ENCODE peak calls at places on chromosomes 3 and 15, in four cellular contexts. One of them, this sample, is unnamed.

GRCh38 chr15:66216806-66217205 is 36.7 kb downstream of the MEGF11 start:
- DNase-seq in K562: no peak
- DNase-seq in GM12878: no peak
- DNase-seq in A549: no peak
- DNase-seq in this sample: no peak

GRCh38 chr15:90143176-90143655 is 40.9 kb upstream of the IDH2 start:
- DNase-seq in K562: peak; percentile 98
- DNase-seq in A549: peak; percentile 91
- DNase-seq in GM12878: no peak
- DNase-seq in this sample: peak; percentile 33

GRCh38 chr15:98884894-98885293 is 122.7 kb downstream of the PGPEP1L start:
- DNase-seq in GM12878: no peak
- DNase-seq in A549: no peak
- DNase-seq in K562: no peak
- DNase-seq in this sample: no peak

GRCh38 chr3:141782386-141782932 is 19.3 kb downstream of the GRK7 start:
- DNase-seq in GM12878: no peak
- DNase-seq in K562: peak; percentile 23
- DNase-seq in A549: no peak
- DNase-seq in this sample: no peak

GRCh38 chr3:133828576-133829309 is 23.1 kb downstream of the SRPRB start:
- DNase-seq in K562: peak; percentile 70
- DNase-seq in A549: no peak
- DNase-seq in GM12878: no peak
- DNase-seq in this sample: no peak

GRCh38 chr3:115239717-115240116 is 92.6 kb upstream of the ZBTB20 start:
- DNase-seq in A549: peak; percentile 83
- DNase-seq in K562: peak; percentile 70
- DNase-seq in GM12878: no peak
- DNase-seq in this sample: peak; percentile 100

GRCh38 chr15:42033214-42033873 is 12.5 kb upstream of the PLA2G4E start:
- DNase-seq in K562: no peak
- DNase-seq in A549: no peak
- DNase-seq in GM12878: peak; percentile 51
- DNase-seq in this sample: no peak

GRCh38 chr15:61367953-61368352 is 138.9 kb upstream of the RORA start:
- DNase-seq in K562: no peak
- DNase-seq in GM12878: no peak
- DNase-seq in A549: no peak
- DNase-seq in this sample: no peak

GRCh38 chr15:68413363-68414255 is 18.4 kb downstream of the ITGA11 start:
- DNase-seq in A549: no peak
- DNase-seq in GM12878: no peak
- DNase-seq in K562: no peak
- DNase-seq in this sample: no peak

GRCh38 chr3:95097493-95097892 is 1034.6 kb downstream of the NSUN3 start:
- DNase-seq in K562: peak; percentile 6
- DNase-seq in GM12878: no peak
- DNase-seq in A549: no peak
- DNase-seq in this sample: no peak

GRCh38 chr3:60737633-60738399 is 513.4 kb downstream of the FHIT start:
- DNase-seq in A549: no peak
- DNase-seq in K562: no peak
- DNase-seq in GM12878: no peak
- DNase-seq in this sample: no peak

GRCh38 chr3:71491141-71491752 is 92.3 kb downstream of the FOXP1 start:
- DNase-seq in GM12878: no peak
- DNase-seq in A549: no peak
- DNase-seq in K562: no peak
- DNase-seq in this sample: no peak

GRCh38 chr15:78322243-78322642 is 17.9 kb upstream of the CRABP1 start:
- DNase-seq in K562: no peak
- DNase-seq in GM12878: no peak
- DNase-seq in A549: no peak
- DNase-seq in this sample: peak; percentile 44

GRCh38 chr3:151421956-151422355 is 37.4 kb upstream of the P2RY12 start:
- DNase-seq in A549: no peak
- DNase-seq in GM12878: no peak
- DNase-seq in K562: peak; percentile 11
- DNase-seq in this sample: no peak

GRCh38 chr3:10471337-10471721 is 34.1 kb downstream of the ATP2B2 start:
- DNase-seq in K562: no peak
- DNase-seq in GM12878: no peak
- DNase-seq in A549: no peak
- DNase-seq in this sample: peak; percentile 12

GRCh38 chr15:31481157-31481556 is 154.5 kb downstream of the KLF13 start:
- DNase-seq in GM12878: no peak
- DNase-seq in K562: no peak
- DNase-seq in A549: no peak
- DNase-seq in this sample: no peak

GRCh38 chr15:39564972-39565665 is 15.8 kb upstream of the THBS1 start:
- DNase-seq in GM12878: no peak
- DNase-seq in A549: no peak
- DNase-seq in K562: no peak
- DNase-seq in this sample: no peak

GRCh38 chr15:69081310-69082004 is 67.0 kb downstream of the NOX5 start:
- DNase-seq in K562: no peak
- DNase-seq in GM12878: no peak
- DNase-seq in A549: no peak
- DNase-seq in this sample: peak; percentile 40

GRCh38 chr15:87369269-87369668 is 887.3 kb downstream of the NTRK3 start:
- DNase-seq in K562: peak; percentile 8
- DNase-seq in GM12878: no peak
- DNase-seq in A549: no peak
- DNase-seq in this sample: peak; percentile 93

DNA sequence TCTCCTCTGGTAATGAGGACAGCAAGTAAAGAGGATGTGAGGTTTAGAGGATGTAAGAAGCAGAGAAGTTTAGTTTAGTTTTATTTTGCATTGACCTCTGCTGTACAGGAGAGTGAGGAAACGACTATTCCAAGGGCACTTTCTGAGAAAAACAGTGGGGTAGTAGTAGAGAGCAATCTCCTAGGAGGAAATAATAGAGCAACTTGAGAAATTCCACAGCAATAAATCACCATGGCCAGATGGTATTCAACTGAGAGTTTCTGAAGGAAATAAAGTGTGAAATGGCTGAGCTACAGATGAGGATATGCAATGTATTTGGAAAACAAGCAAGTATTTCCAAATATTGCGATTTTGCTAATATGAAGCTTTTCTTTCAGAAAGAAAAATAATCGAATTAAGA is 118.9 kb downstream of the DPH6 start:
- DNase-seq in A549: no peak
- DNase-seq in GM12878: no peak
- DNase-seq in K562: no peak
- DNase-seq in this sample: peak; percentile 77
- TF ChIP-seq ELK1 in A549: no peak
- TF ChIP-seq ELK1 in GM12878: no peak
- TF ChIP-seq ELK1 in K562: no peak
- TF ChIP-seq ELK1 in this sample: no peak

DNA sequence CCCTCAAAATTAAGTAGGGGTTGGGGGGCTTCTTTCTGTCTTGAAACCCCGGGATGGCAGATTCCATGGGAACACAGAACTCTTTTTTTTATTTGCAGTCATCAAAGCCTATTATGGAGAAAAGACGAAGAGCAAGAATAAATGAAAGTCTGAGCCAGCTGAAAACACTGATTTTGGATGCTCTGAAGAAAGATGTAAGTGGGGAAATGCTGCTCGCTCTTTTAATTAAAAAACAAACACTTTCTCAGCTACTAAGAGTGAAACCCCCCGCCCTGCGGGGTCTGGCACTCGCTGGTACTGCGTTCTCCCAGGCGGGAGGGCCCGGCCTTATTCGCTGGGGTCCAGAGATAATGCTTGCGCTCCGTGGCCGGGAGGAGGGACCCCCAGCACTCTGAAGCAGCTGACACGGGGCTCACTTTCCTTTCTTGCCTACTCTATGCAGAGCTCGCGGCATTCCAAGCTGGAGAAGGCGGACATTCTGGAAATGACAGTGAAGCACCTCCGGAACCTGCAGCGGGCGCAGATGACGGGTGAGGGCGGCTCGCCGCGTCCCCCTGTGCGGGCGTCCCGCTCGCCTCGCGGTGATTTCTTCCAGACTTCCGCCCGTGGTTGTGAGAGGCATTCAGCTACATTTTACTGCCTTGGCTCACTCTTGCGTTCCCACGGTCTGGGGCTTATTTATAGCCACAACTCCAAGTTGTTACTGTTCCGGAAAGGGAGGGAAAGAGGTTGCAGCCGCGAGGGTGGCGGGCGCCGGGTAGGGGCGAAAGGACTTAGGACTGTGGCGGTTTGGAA is 768 bp downstream of the HES1 start:
- DNase-seq in GM12878: no peak
- DNase-seq in A549: no peak
- DNase-seq in K562: peak; percentile 63
- DNase-seq in this sample: peak; percentile 81
- TF ChIP-seq ELK1 in GM12878: no peak
- TF ChIP-seq ELK1 in A549: no peak
- TF ChIP-seq ELK1 in K562: no peak
- TF ChIP-seq ELK1 in this sample: no peak

GRCh38 chr3:117602054-117602644 is 892.6 kb downstream of the TUSC7 start:
- DNase-seq in GM12878: no peak
- DNase-seq in A549: no peak
- DNase-seq in K562: no peak
- DNase-seq in this sample: no peak

GRCh38 chr3:117597865-117598264 is 888.3 kb downstream of the TUSC7 start:
- DNase-seq in A549: no peak
- DNase-seq in K562: no peak
- DNase-seq in GM12878: no peak
- DNase-seq in this sample: no peak

GRCh38 chr3:117600666-117601065 is 891.1 kb downstream of the TUSC7 start:
- DNase-seq in A549: no peak
- DNase-seq in K562: no peak
- DNase-seq in GM12878: no peak
- DNase-seq in this sample: peak; percentile 80

GRCh38 chr3:117603097-117603496 is 893.5 kb downstream of the TUSC7 start:
- DNase-seq in A549: no peak
- DNase-seq in GM12878: no peak
- DNase-seq in K562: no peak
- DNase-seq in this sample: no peak

GRCh38 chr3:117600112-117600511 is 890.5 kb downstream of the TUSC7 start:
- DNase-seq in A549: no peak
- DNase-seq in GM12878: no peak
- DNase-seq in K562: no peak
- DNase-seq in this sample: no peak
- TF ChIP-seq ELK1 in A549: no peak
- TF ChIP-seq ELK1 in GM12878: no peak
- TF ChIP-seq ELK1 in K562: no peak
- TF ChIP-seq ELK1 in this sample: no peak

GRCh38 chr15:92273732-92274131 is 119.9 kb upstream of the ST8SIA2 start:
- DNase-seq in GM12878: no peak
- DNase-seq in K562: no peak
- DNase-seq in A549: no peak
- DNase-seq in this sample: no peak

GRCh38 chr15:92271179-92271578 is 122.5 kb upstream of the ST8SIA2 start:
- DNase-seq in A549: no peak
- DNase-seq in GM12878: no peak
- DNase-seq in K562: no peak
- DNase-seq in this sample: no peak

GRCh38 chr15:92268900-92269299 is 124.8 kb upstream of the ST8SIA2 start:
- DNase-seq in A549: no peak
- DNase-seq in GM12878: no peak
- DNase-seq in K562: no peak
- DNase-seq in this sample: no peak

GRCh38 chr15:92272106-92272505 is 121.6 kb upstream of the ST8SIA2 start:
- DNase-seq in K562: no peak
- DNase-seq in GM12878: no peak
- DNase-seq in A549: no peak
- DNase-seq in this sample: no peak

DNA sequence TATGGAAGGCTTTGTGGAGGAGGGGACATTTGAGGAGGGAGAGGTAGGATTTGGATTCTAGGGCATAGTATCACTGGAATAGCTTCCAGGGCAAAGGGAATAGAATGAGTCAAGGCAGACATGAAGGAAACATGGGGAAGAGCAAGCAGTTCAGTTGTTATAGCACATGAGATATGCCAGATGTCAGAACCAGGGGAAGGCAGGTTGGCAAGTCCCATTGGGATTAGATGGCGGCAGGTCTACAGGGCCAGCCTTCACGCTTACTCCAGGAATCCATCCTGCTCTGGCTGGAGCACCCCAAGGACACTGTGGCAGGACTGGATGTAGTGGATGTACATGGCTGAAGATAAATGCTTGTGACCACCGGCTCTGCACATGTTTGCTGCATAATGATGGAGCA is 120.4 kb upstream of the ST8SIA2 start:
- DNase-seq in GM12878: no peak
- DNase-seq in K562: no peak
- DNase-seq in A549: no peak
- DNase-seq in this sample: no peak
- TF ChIP-seq ELK1 in GM12878: no peak
- TF ChIP-seq ELK1 in K562: no peak
- TF ChIP-seq ELK1 in A549: no peak
- TF ChIP-seq ELK1 in this sample: no peak

GRCh38 chr3:153169793-153170386 is 7.9 kb downstream of the RAP2B start:
- DNase-seq in A549: no peak
- DNase-seq in GM12878: no peak
- DNase-seq in K562: no peak
- DNase-seq in this sample: no peak

GRCh38 chr3:153172796-153173757 is 11.1 kb downstream of the RAP2B start:
- DNase-seq in K562: no peak
- DNase-seq in GM12878: no peak
- DNase-seq in A549: no peak
- DNase-seq in this sample: no peak

GRCh38 chr3:153176197-153176596 is 14.2 kb downstream of the RAP2B start:
- DNase-seq in K562: no peak
- DNase-seq in A549: no peak
- DNase-seq in GM12878: no peak
- DNase-seq in this sample: no peak

GRCh38 chr3:153171918-153172317 is 9.9 kb downstream of the RAP2B start:
- DNase-seq in A549: no peak
- DNase-seq in K562: no peak
- DNase-seq in GM12878: no peak
- DNase-seq in this sample: no peak

DNA sequence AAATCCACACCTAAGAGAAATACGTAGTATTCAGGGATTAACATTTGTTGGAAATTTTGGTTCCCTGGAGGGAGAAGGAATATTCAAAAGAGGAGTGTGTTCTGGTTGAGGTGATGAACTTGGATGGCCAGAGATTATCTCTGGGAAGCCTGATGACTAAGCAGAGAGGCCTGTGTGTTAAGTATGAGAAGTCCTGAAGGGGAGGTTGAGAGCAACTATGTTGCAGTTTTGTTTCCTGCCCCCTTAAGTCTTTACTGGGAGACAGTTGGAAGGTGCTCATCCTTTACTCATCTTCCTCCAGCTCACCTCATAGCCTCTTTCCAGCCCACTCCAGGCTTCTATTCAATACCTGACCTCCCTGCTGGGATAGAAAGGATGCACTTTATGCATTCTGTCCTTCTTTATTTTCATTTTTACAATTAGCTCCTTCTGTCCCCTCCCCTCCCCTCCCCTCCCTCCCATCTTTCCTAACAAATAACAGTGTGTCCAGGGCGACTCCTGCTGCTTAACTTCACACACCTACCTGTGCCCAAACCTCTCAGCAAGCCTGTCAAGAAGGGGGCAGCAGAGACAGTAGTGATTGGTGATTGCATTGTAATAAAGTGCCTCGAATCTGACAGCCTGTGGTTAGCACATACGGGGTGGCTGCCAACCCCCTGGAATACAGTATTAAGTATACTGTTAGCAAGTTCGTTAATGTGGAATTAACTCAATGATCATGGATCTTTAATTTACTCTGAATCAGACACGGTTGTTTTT is 11.9 kb downstream of the RAP2B start:
- DNase-seq in A549: no peak
- DNase-seq in GM12878: no peak
- DNase-seq in K562: peak; percentile 64
- DNase-seq in this sample: peak; percentile 75
- TF ChIP-seq ELK1 in A549: no peak
- TF ChIP-seq ELK1 in GM12878: no peak
- TF ChIP-seq ELK1 in K562: no peak
- TF ChIP-seq ELK1 in this sample: no peak